ENCODE peak calls at places on chromosomes 3 and 15, in five cellular contexts. C, O, A, Z and D are unnamed samples.

GRCh38 chr3:28841436-28841835 is 439.4 kb upstream of the RBMS3 start:
- DNase-seq in C (no peak), O (no peak), A (no peak), Z (no peak), D (no peak)

GRCh38 chr15:80459380-80459779 is 55.2 kb downstream of the ARNT2 start:
- DNase-seq in C (no peak), O (no peak), A (no peak), Z (no peak), D (no peak)

GRCh38 chr3:73500321-73500720 is 124.4 kb downstream of the PDZRN3 start:
- DNase-seq in C (no peak), O (no peak), A (peak; percentile 34), Z (no peak), D (no peak)

GRCh38 chr15:76253851-76254440 is 57.3 kb downstream of the ETFA start:
- DNase-seq in C (peak; percentile 67), O (no peak), A (no peak), Z (no peak), D (no peak)

GRCh38 chr3:133532951-133533350 is 40.5 kb upstream of the CDV3 start:
- DNase-seq in C (no peak), O (no peak), A (peak; percentile 81), Z (no peak), D (peak; percentile 40)

GRCh38 chr15:79824321-79824720 is 72.5 kb downstream of the MTHFS start:
- DNase-seq in C (no peak), O (no peak), A (no peak), Z (no peak), D (no peak)

GRCh38 chr15:74373056-74373650 is 5.7 kb upstream of the CYP11A1 start:
- DNase-seq in C (no peak), O (no peak), A (no peak), Z (no peak), D (no peak)

GRCh38 chr15:49860101-49860500 is 239.3 kb downstream of the DTWD1 start:
- DNase-seq in C (no peak), O (no peak), A (peak; percentile 87), Z (no peak), D (no peak)

GRCh38 chr3:9780920-9781319 is 11.2 kb upstream of the CAMK1 start:
- DNase-seq in C (no peak), O (no peak), A (no peak), Z (no peak), D (no peak)

GRCh38 chr3:69408542-69408941 is 22.7 kb upstream of the FRMD4B start:
- DNase-seq in C (no peak), O (no peak), A (no peak), Z (no peak), D (no peak)

GRCh38 chr3:181712505-181713299 is 977 bp downstream of the SOX2 start:
- DNase-seq in C (no peak), O (no peak), A (no peak), Z (peak; percentile 62), D (peak; percentile 27)

GRCh38 chr15:28955160-28955502 is 69.4 kb downstream of the APBA2 start:
- DNase-seq in C (peak; percentile 11), O (no peak), A (peak; percentile 69), Z (peak; percentile 34), D (peak; percentile 85)

GRCh38 chr3:140585828-140586227 is 92.0 kb upstream of the TRIM42 start:
- DNase-seq in C (no peak), O (no peak), A (peak; percentile 2), Z (no peak), D (no peak)

GRCh38 chr15:78098131-78098755 is 5.9 kb downstream of the SH2D7 start:
- DNase-seq in C (no peak), O (no peak), A (no peak), Z (no peak), D (no peak)

GRCh38 chr15:51390932-51391432 is 49.5 kb downstream of the GLDN start:
- DNase-seq in C (peak; percentile 67), O (peak; percentile 23), A (no peak), Z (peak; percentile 62), D (no peak)

GRCh38 chr3:58009026-58009748 is 965 bp downstream of the FLNB start:
- DNase-seq in C (peak; percentile 61), O (no peak), A (no peak), Z (peak; percentile 50), D (peak; percentile 24)

DNA sequence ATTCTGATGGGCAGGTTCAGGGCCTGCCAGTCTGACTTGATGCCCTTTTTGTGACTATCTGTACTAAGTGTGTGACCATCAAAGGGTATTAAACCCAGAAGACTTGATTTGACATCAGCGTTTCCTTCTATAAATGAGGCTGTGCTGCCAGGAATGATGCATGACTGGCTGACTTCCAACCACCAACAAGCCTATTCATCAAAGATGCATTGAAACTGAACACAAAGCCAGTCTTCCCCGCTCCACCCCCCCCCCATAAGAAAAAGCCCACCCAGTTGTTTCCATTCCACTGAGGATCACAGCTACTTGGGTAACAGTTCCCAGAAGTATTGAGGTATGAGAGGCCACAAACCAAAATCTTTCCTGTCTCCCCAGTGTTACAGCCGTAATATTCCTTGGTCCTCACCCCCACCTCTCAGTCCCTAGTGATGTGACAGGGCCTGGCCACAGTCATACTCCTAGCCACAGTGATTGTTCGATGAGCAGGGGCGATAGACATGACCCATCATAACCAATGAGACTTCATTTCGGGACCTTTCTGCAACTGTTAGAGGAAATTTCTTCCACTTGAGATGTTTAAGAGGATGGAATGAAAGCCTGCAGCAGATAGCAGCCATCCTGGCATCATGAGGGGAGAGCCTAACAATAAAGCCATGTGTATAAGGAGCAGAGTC is 22.6 kb downstream of the SH3BP5 start:
- DNase-seq in C (no peak), O (no peak), A (no peak), Z (no peak), D (no peak)
- H2BK15ac ChIP-seq in C (no peak overlapping the region), O (no peak overlapping the region), A (no peak overlapping the region), Z (no peak overlapping the region), D (no peak overlapping the region)

DNA sequence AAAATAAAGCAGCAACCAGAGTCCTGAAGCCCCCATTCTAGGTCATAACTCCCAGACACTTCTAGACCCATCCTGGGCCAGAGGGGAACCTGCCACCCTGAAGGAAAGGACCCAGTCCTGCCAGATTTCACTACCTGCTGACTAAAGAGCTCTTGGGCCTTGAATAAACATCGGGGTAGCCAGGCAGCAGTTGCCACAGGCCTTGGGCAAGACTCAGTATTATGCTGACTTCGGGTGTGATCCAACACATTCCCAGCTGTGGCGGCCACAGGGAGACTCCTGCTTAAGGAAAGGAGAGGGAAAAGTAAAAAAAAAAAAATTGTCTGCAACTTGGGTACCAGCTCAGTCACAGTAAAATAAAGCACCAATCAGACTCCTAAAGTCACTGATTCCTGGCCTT is 23.8 kb downstream of the NEDD4 start:
- DNase-seq in C (no peak), O (no peak), A (no peak), Z (no peak), D (no peak)
- H3K14ac ChIP-seq in C (no peak overlapping the region), O (no peak overlapping the region), A (no peak overlapping the region), Z (no peak overlapping the region), D (no peak overlapping the region)

GRCh38 chr3:195160257-195160898 is 110.6 kb downstream of the XXYLT1 start:
- DNase-seq in C (no peak), O (no peak), A (peak; percentile 79), Z (no peak), D (peak; percentile 86)
- H4K91ac ChIP-seq in C (no peak overlapping the region), O (no peak overlapping the region), A (peak overlapping the region; percentile 94), Z (no peak overlapping the region), D (peak overlapping the region; percentile 99)

GRCh38 chr3:107522510-107523360 is at the start of gene BBX:
- DNase-seq in C (peak; percentile 93), O (peak; percentile 91), A (peak; percentile 97), Z (peak; percentile 96), D (peak; percentile 98)
- H2BK15ac ChIP-seq in C (no peak within 1 kb of the TSS), O (peak within 1 kb of the TSS; percentile 89), A (peak within 1 kb of the TSS; percentile 26), Z (no peak within 1 kb of the TSS), D (no peak within 1 kb of the TSS)